ENCODE peak calls at places on chromosomes 1 and 21, in four cellular contexts. O is keratinocyte, K is A673, B is colonic mucosa. S is an unnamed sample.

GRCh38 chr1:216600730-216601426 is 122.4 kb downstream of the ESRRG start:
- DNase-seq in O (no peak), K (peak; percentile 54), B (peak; percentile 85), S (no peak)

GRCh38 chr1:196467230-196467629 is 141.0 kb downstream of the KCNT2 start:
- DNase-seq in O (no peak), K (no peak), B (no peak), S (peak; percentile 28)

GRCh38 chr1:237043846-237044636 is 2.1 kb downstream of the RYR2 start:
- DNase-seq in O (no peak), K (no peak), B (no peak), S (no peak)

GRCh38 chr1:99004270-99005141 is at the start of gene PLPPR5:
- DNase-seq in O (no peak), K (peak; percentile 17), B (no peak), S (no peak)

GRCh38 chr1:4108341-4108740 is 208.3 kb upstream of the C1orf174 start:
- DNase-seq in O (no peak), K (peak; percentile 24), B (no peak), S (no peak)

GRCh38 chr1:200364121-200364759 is 45.6 kb downstream of the ZNF281 start:
- DNase-seq in O (no peak), K (no peak), B (no peak), S (peak; percentile 29)

GRCh38 chr21:34132202-34132601 is 58.8 kb downstream of the MRPS6 start:
- DNase-seq in O (no peak), K (no peak), B (no peak), S (no peak)

GRCh38 chr1:113903496-113904291 is 905 bp downstream of the AP4B1 start:
- DNase-seq in O (no peak), K (peak; percentile 27), B (peak; percentile 35), S (no peak)

GRCh38 chr1:203250936-203251335 is 21.5 kb upstream of the CHIT1 start:
- DNase-seq in O (no peak), K (no peak), B (no peak), S (no peak)

GRCh38 chr1:234214911-234215892 is 158.1 kb upstream of the COA6 start:
- DNase-seq in O (no peak), K (no peak), B (peak; percentile 19), S (no peak)
- H3K4me3 ChIP-seq in O (peak overlapping the region; percentile 70), K (peak overlapping the region; percentile 83), B (peak overlapping the region; percentile 35), S (peak overlapping the region; percentile 53)

GRCh38 chr1:40266786-40267535 is 8.9 kb downstream of the ZMPSTE24 start:
- DNase-seq in O (no peak), K (no peak), B (no peak), S (no peak)

GRCh38 chr1:40268211-40268610 is 10.2 kb downstream of the ZMPSTE24 start:
- DNase-seq in O (no peak), K (no peak), B (no peak), S (no peak)

GRCh38 chr1:40267767-40268187 is 9.7 kb downstream of the ZMPSTE24 start:
- DNase-seq in O (no peak), K (no peak), B (no peak), S (no peak)

GRCh38 chr1:40272653-40273213 is 14.7 kb downstream of the ZMPSTE24 start:
- DNase-seq in O (no peak), K (no peak), B (no peak), S (no peak)

GRCh38 chr1:40270152-40270834 is 12.3 kb downstream of the ZMPSTE24 start:
- DNase-seq in O (no peak), K (no peak), B (no peak), S (no peak)
- H3K36me3 ChIP-seq in O (peaks cover 5% of the 10 kb centered on the region), K (peaks cover 68% of the 10 kb centered on the region), B (peaks cover 13% of the 10 kb centered on the region), S (no peaks in the 10 kb centered on the region)

GRCh38 chr1:182833271-182833670 is 5.9 kb upstream of the DHX9 start:
- DNase-seq in O (no peak), K (no peak), B (no peak), S (peak; percentile 47)

GRCh38 chr1:182826892-182827291 is 12.3 kb upstream of the DHX9 start:
- DNase-seq in O (no peak), K (no peak), B (no peak), S (no peak)

GRCh38 chr1:182829285-182829932 is 9.7 kb upstream of the DHX9 start:
- DNase-seq in O (no peak), K (no peak), B (no peak), S (no peak)
- TF ChIP-seq CTCF in O (no peak), K (no peak), B (no peak), S (no peak)

GRCh38 chr1:22576148-22576544 is 12.9 kb downstream of the EPHA8 start:
- DNase-seq in O (no peak), K (no peak), B (no peak), S (no peak)
- H3K4me3 ChIP-seq in O (no peak overlapping the region), K (no peak overlapping the region), B (no peak overlapping the region), S (no peak overlapping the region)

GRCh38 chr1:26705788-26706237 is 10.0 kb downstream of the ARID1A start:
- DNase-seq in O (no peak), K (no peak), B (no peak), S (peak; percentile 31)
- H3K36me3 ChIP-seq in O (peaks cover 3% of the 10 kb centered on the region), K (peaks cover 17% of the 10 kb centered on the region), B (no peaks in the 10 kb centered on the region), S (no peaks in the 10 kb centered on the region)

GRCh38 chr1:241622708-241623107 is 17.5 kb downstream of the CHML start:
- DNase-seq in O (no peak), K (no peak), B (no peak), S (no peak)
- TF ChIP-seq CTCF in O (no peak), K (no peak), B (no peak), S (no peak)

GRCh38 chr21:43302769-43303168 is 124.2 kb downstream of the SIK1 start:
- DNase-seq in O (no peak), K (no peak), B (no peak), S (no peak)

GRCh38 chr21:43304621-43305335 is 122.2 kb downstream of the SIK1 start:
- DNase-seq in O (no peak), K (no peak), B (no peak), S (no peak)

GRCh38 chr21:43302356-43302700 is 124.6 kb downstream of the SIK1 start:
- DNase-seq in O (no peak), K (no peak), B (no peak), S (no peak)

GRCh38 chr21:43304206-43304605 is 122.7 kb downstream of the SIK1 start:
- DNase-seq in O (no peak), K (no peak), B (no peak), S (no peak)

DNA sequence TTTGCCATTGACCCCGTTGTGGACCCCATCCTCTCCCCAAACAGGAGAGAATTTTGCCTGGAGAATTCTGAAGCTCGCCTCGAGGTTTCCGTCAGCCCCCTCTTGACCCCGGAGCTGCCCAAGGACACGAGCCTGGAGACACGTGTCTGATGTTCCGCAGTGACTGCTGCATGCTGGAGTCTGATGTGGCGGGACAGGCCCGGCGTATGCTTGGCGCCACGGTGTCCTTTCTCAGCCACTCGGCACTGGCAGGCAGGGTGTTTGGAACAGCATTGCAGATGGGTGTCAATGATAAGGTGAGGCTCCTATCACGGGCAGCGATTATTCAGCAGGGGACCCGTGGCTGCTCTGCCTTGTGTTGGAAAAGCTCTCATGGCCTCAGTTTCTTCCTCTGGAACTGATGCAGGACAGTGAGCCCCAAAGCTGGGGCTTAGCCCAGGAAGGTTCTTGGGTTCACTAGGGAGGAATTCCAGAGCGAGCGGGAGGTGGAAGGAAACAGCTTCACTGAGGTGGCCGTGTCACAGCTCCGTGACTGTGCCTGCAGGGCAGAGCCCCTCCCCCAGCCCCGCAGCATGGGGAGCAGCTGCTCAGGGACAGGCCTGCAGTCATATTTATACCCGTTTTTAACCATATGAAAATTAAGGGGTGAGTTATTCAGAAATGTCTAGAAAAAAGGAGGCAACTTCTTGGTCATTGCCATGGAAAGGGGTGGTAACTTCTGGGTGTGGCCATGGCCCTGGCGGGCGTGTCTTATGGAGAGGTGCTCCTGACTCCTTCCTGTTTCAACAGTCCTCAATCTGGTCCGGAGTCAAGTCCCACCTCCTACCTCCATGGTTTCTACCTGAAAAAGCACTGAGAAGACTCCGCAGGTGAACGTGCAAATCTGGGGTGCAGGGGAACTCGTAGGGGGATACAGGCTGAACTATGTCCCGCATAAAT is 123.4 kb downstream of the SIK1 start:
- DNase-seq in O (no peak), K (no peak), B (no peak), S (no peak)
- H3K4me3 ChIP-seq in O (no peak overlapping the region), K (no peak overlapping the region), B (no peak overlapping the region), S (no peak overlapping the region)

GRCh38 chr1:183228650-183229220 is 42.7 kb downstream of the LAMC2 start:
- DNase-seq in O (no peak), K (no peak), B (peak; percentile 59), S (no peak)

GRCh38 chr1:183227963-183228649 is 42.0 kb downstream of the LAMC2 start:
- DNase-seq in O (no peak), K (peak; percentile 82), B (peak; percentile 65), S (no peak)

GRCh38 chr1:183226361-183226760 is 40.3 kb downstream of the LAMC2 start:
- DNase-seq in O (no peak), K (no peak), B (no peak), S (no peak)

GRCh38 chr1:183226963-183227362 is 40.9 kb downstream of the LAMC2 start:
- DNase-seq in O (no peak), K (no peak), B (no peak), S (no peak)

GRCh38 chr1:183227382-183227781 is 41.3 kb downstream of the LAMC2 start:
- DNase-seq in O (no peak), K (no peak), B (no peak), S (no peak)
- H3K36me3 ChIP-seq in O (peaks cover 62% of the 10 kb centered on the region), K (no peaks in the 10 kb centered on the region), B (no peaks in the 10 kb centered on the region), S (no peaks in the 10 kb centered on the region)

DNA sequence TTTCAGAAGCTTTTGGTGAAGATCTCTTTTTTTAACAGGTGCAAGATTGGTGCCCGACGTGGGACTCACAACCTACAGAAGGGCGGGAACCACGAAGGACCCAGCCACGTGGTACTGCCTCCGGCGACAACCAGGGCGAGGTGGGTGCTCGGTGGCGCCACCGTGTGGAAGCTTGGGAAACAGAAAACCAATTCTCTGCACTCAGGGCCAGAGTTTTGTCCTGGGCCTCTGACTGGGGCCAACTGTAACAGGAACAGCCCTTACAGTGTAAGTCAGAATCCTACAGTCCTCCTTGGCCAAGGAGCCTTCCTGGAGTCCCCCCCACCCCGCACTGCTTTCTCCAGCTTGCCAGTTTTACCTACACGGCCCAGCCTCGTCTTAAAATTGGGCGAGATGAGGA is 11.6 kb upstream of the S100A7A start:
- DNase-seq in O (no peak), K (peak; percentile 49), B (peak; percentile 61), S (no peak)
- TF ChIP-seq CTCF in O (peak; percentile 79), K (peak; percentile 62), B (peak; percentile 37), S (peak; percentile 41)

DNA sequence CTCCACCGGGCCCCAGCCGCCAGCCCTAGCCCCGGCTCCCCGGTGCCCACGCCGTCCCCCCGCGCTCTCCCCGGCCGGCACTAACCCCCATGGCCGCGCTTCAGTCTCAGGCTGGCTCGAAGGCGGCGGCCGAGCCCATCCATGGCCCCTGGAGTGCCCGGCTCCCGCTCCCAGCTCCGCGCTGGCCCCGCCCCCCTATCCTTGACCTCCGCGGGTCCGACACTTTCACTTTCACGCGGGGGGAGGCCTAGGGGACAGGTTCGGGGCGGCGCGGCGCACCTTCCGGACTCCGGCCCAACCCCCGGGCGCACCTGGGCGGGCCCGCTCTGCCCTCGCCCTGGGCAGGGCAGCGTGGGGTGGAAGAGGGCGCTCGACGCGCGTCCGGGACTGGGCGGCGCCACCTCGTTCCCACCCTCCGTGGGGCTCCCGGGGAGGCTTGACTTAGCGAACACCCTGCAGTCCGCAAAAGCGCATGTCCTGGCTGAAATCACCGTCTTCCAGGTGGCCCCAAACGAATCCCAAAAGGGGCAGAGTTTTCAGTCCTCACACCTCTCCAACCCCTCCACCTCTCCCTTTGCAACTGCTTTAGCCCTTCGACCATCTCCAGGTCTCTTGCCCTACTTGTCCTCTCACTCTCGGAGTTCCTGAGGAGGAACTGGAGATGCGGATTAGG is 3.9 kb upstream of the DENND2D start:
- DNase-seq in O (no peak), K (no peak), B (peak; percentile 88), S (no peak)
- H3K4me3 ChIP-seq in O (peak overlapping the region; percentile 37), K (peak overlapping the region; percentile 43), B (peak overlapping the region; percentile 77), S (peak overlapping the region; percentile 54)

S was measured in kidney epithelial cell.